ENCODE peak calls at places on chromosomes 16 and 17, in ten cellular contexts. P, C, X, K, D, H, U, E, L and R are unnamed samples.

GRCh38 chr16:66539628-66540469 is 10.1 kb downstream of the TK2 start:
- DNase-seq in P (no peak), C (no peak), X (no peak), K (no peak), D (no peak), H (no peak), U (no peak), E (peak), L (no peak), R (no peak)

GRCh38 chr16:79209308-79209707 is 391.2 kb downstream of the MAF start:
- DNase-seq in P (no peak), C (no peak), X (no peak), K (no peak), D (no peak), H (no peak), U (no peak), E (no peak), L (no peak), R (no peak)

GRCh38 chr16:81636298-81636960 is 142.7 kb upstream of the PLCG2 start:
- DNase-seq in P (peak), C (no peak), X (no peak), K (no peak), D (no peak), H (no peak), U (no peak), E (no peak), L (no peak), R (no peak)

GRCh38 chr16:1300664-1301476 is 8.6 kb upstream of the UBE2I start:
- DNase-seq in P (peak), C (peak), X (peak), K (no peak), D (peak), H (peak), U (peak), E (peak), L (peak), R (peak)

GRCh38 chr16:678858-679807 is 1.1 kb upstream of the STUB1 start:
- DNase-seq in P (peak), C (peak), X (peak), K (no peak), D (peak), H (no peak), U (no peak), E (peak), L (peak), R (peak)

GRCh38 chr17:48819466-48819865 is 2.4 kb upstream of the TTLL6 start:
- DNase-seq in P (no peak), C (no peak), X (peak), K (no peak), D (no peak), H (no peak), U (no peak), E (no peak), L (no peak), R (no peak)

GRCh38 chr16:66740010-66740409 is 11.4 kb downstream of the DYNC1LI2 start:
- DNase-seq in P (no peak), C (peak), X (peak), K (no peak), D (peak), H (peak), U (no peak), E (peak), L (no peak), R (no peak)

GRCh38 chr17:7064248-7064647 is 15.8 kb downstream of the CLEC10A start:
- DNase-seq in P (no peak), C (no peak), X (no peak), K (no peak), D (no peak), H (no peak), U (no peak), E (no peak), L (no peak), R (no peak)

GRCh38 chr17:6544011-6544370 is 12.4 kb downstream of the PITPNM3 start:
- DNase-seq in P (no peak), C (no peak), X (no peak), K (no peak), D (no peak), H (no peak), U (no peak), E (no peak), L (no peak), R (no peak)

GRCh38 chr16:30786936-30787612 is at the start of gene ZNF629:
- DNase-seq in P (peak), C (peak), X (peak), K (peak), D (peak), H (no peak), U (no peak), E (no peak), L (peak), R (peak)

GRCh38 chr17:13194887-13195286 is 177.1 kb upstream of the ELAC2 start:
- DNase-seq in P (no peak), C (no peak), X (no peak), K (no peak), D (no peak), H (no peak), U (no peak), E (no peak), L (no peak), R (no peak)

GRCh38 chr17:40097931-40098845 is 2.2 kb downstream of the NR1D1 start:
- DNase-seq in P (no peak), C (no peak), X (peak), K (peak), D (no peak), H (no peak), U (no peak), E (peak), L (no peak), R (peak)

GRCh38 chr17:77510133-77510796 is 369.5 kb downstream of the SEC14L1 start:
- DNase-seq in P (no peak), C (no peak), X (no peak), K (no peak), D (no peak), H (no peak), U (peak), E (no peak), L (no peak), R (no peak)

GRCh38 chr16:86300746-86301480 is 209.4 kb upstream of the FOXF1 start:
- DNase-seq in P (no peak), C (no peak), X (no peak), K (no peak), D (no peak), H (no peak), U (no peak), E (no peak), L (no peak), R (no peak)

GRCh38 chr17:28570716-28571254 is 539 bp downstream of the PIGS start:
- DNase-seq in P (peak), C (peak), X (peak), K (no peak), D (peak), H (peak), U (no peak), E (peak), L (no peak), R (peak)

GRCh38 chr17:82065193-82065637 is 389 bp downstream of the DUS1L start:
- DNase-seq in P (no peak), C (peak), X (peak), K (no peak), D (no peak), H (no peak), U (no peak), E (no peak), L (no peak), R (peak)

GRCh38 chr17:28975634-28976033 is 24.3 kb upstream of the PHF12 start:
- DNase-seq in P (no peak), C (no peak), X (no peak), K (no peak), D (no peak), H (no peak), U (no peak), E (no peak), L (no peak), R (no peak)

GRCh38 chr17:80889897-80890550 is 101.6 kb upstream of the CHMP6 start:
- DNase-seq in P (no peak), C (no peak), X (no peak), K (no peak), D (no peak), H (no peak), U (no peak), E (no peak), L (no peak), R (no peak)

GRCh38 chr16:76108460-76108859 is 168.7 kb upstream of the CNTNAP4 start:
- DNase-seq in P (no peak), C (no peak), X (no peak), K (no peak), D (no peak), H (no peak), U (no peak), E (no peak), L (no peak), R (no peak)

GRCh38 chr16:72664122-72664479 is 383.8 kb downstream of the ZFHX3 start:
- DNase-seq in P (no peak), C (no peak), X (no peak), K (no peak), D (no peak), H (no peak), U (no peak), E (no peak), L (no peak), R (no peak)

GRCh38 chr16:5386989-5387388 is 289.4 kb upstream of the EEF2KMT start:
- DNase-seq in P (no peak), C (no peak), X (no peak), K (no peak), D (no peak), H (no peak), U (no peak), E (no peak), L (no peak), R (no peak)

GRCh38 chr16:80912651-80913050 is 94.0 kb downstream of the CMC2 start:
- DNase-seq in P (no peak), C (no peak), X (no peak), K (no peak), D (no peak), H (no peak), U (no peak), E (no peak), L (no peak), R (no peak)

GRCh38 chr17:2580641-2581040 is 12.8 kb upstream of the PAFAH1B1 start:
- DNase-seq in P (no peak), C (no peak), X (no peak), K (no peak), D (no peak), H (no peak), U (no peak), E (no peak), L (no peak), R (no peak)

GRCh38 chr17:146983-147761 is 9.8 kb downstream of the SCGB1C2 start:
- DNase-seq in P (no peak), C (no peak), X (no peak), K (peak), D (no peak), H (no peak), U (peak), E (no peak), L (peak), R (peak)

GRCh38 chr17:76365256-76365903 is 11.7 kb upstream of the PRPSAP1 start:
- DNase-seq in P (no peak), C (no peak), X (no peak), K (no peak), D (no peak), H (no peak), U (no peak), E (no peak), L (no peak), R (no peak)

GRCh38 chr17:82868715-82869131 is 28.9 kb upstream of the ZNF750 start:
- DNase-seq in P (no peak), C (no peak), X (no peak), K (no peak), D (no peak), H (no peak), U (no peak), E (no peak), L (no peak), R (no peak)

GRCh38 chr17:20612635-20613034 is 33.1 kb downstream of the CDRT15L2 start:
- DNase-seq in P (no peak), C (no peak), X (no peak), K (no peak), D (no peak), H (no peak), U (no peak), E (no peak), L (no peak), R (no peak)

GRCh38 chr17:4152471-4152870 is 9.5 kb downstream of the CYB5D2 start:
- DNase-seq in P (no peak), C (no peak), X (peak), K (no peak), D (no peak), H (no peak), U (no peak), E (no peak), L (no peak), R (no peak)

GRCh38 chr16:49564577-49565224 is 191.1 kb downstream of the C16orf78 start:
- DNase-seq in P (no peak), C (no peak), X (no peak), K (no peak), D (no peak), H (no peak), U (no peak), E (no peak), L (no peak), R (no peak)

GRCh38 chr16:50908468-50908867 is 166.6 kb downstream of the CYLD start:
- DNase-seq in P (no peak), C (no peak), X (no peak), K (no peak), D (no peak), H (no peak), U (no peak), E (peak), L (no peak), R (no peak)